ENCODE peak calls at places on chromosomes 13 and 19, in eight cellular contexts. O is fibroblast of gingiva; P is fibroblast of pulmonary artery; Q is Right ventricle myocardium superior; E is kidney tubule cell; H is thoracic aorta; D is activated gamma-delta T cell treated with anti-CD3 and anti-CD28 coated beads, Interleukin-2, amount 50 U/mL, for 16 hours; J is ecto neural progenitor cell. F is an unnamed sample.

GRCh38 chr19:30640266-30640965 is 268.2 kb downstream of the ZNF536 start:
- DNase-seq in O (no peak), P (no peak), Q (no peak), E (no peak), H (no peak), D (no peak), J (no peak), F (no peak)

GRCh38 chr19:2014731-2015610 is 543 bp downstream of the BTBD2 start:
- DNase-seq in O (no peak), P (no peak), Q (no peak), E (peak), H (no peak), D (no peak), J (peak), F (no peak)

GRCh38 chr13:97726664-97727235 is 226.7 kb upstream of the IPO5 start:
- DNase-seq in O (peak), P (peak), Q (no peak), E (no peak), H (no peak), D (no peak), J (no peak), F (no peak)

GRCh38 chr13:27449936-27450828 is at the start of gene MTIF3:
- DNase-seq in O (peak), P (peak), Q (peak), E (peak), H (peak), D (peak), J (peak), F (peak)

GRCh38 chr13:114115796-114116195 is 16.6 kb downstream of the RASA3 start:
- DNase-seq in O (no peak), P (no peak), Q (peak), E (no peak), H (no peak), D (no peak), J (no peak), F (no peak)

GRCh38 chr13:41107584-41108014 is 25.0 kb downstream of the KBTBD6 start:
- DNase-seq in O (no peak), P (no peak), Q (no peak), E (no peak), H (no peak), D (no peak), J (peak), F (no peak)

GRCh38 chr19:8243146-8243545 is 34.0 kb downstream of the CERS4 start:
- DNase-seq in O (no peak), P (no peak), Q (no peak), E (no peak), H (no peak), D (no peak), J (no peak), F (no peak)

GRCh38 chr13:112443191-112444000 is 67.2 kb downstream of the SPACA7 start:
- DNase-seq in O (no peak), P (no peak), Q (no peak), E (peak), H (no peak), D (no peak), J (peak), F (no peak)

GRCh38 chr13:41550239-41550638 is 92.9 kb downstream of the RGCC start:
- DNase-seq in O (no peak), P (no peak), Q (no peak), E (no peak), H (no peak), D (no peak), J (no peak), F (no peak)

F was measured in left ventricle myocardium inferior.